ENCODE peak calls at places on chromosomes 11 and 22, in six cellular contexts. J is pancreas, D is PC-9, H is BE2C, K is sigmoid colon, E is fibroblast of villous mesenchyme. C is an unnamed sample.

GRCh38 chr22:42277988-42278776 is 7.7 kb upstream of the TCF20 start:
- DNase-seq in J (no peak), D (peak), H (peak), K (peak), E (peak), C (no peak)

GRCh38 chr11:96426356-96427103 is 36.7 kb downstream of the JRKL start:
- DNase-seq in J (no peak), D (no peak), H (no peak), K (no peak), E (peak), C (peak)

GRCh38 chr11:116384876-116385275 is 387.9 kb downstream of the BUD13 start:
- DNase-seq in J (no peak), D (no peak), H (no peak), K (no peak), E (no peak), C (no peak)

GRCh38 chr11:45850446-45850845 is 3.2 kb downstream of the CRY2 start:
- DNase-seq in J (no peak), D (no peak), H (no peak), K (no peak), E (peak), C (no peak)

GRCh38 chr22:48824673-48825651 is 1002.7 kb downstream of the BRD1 start:
- DNase-seq in J (peak), D (no peak), H (no peak), K (no peak), E (no peak), C (no peak)

GRCh38 chr11:41177791-41178190 is 281.7 kb downstream of the LRRC4C start:
- DNase-seq in J (no peak), D (no peak), H (no peak), K (no peak), E (no peak), C (no peak)

GRCh38 chr11:46560300-46561025 is 33.4 kb downstream of the AMBRA1 start:
- DNase-seq in J (no peak), D (peak), H (no peak), K (no peak), E (peak), C (no peak)

GRCh38 chr22:28714043-28714442 is 27.6 kb downstream of the CHEK2 start:
- DNase-seq in J (no peak), D (no peak), H (no peak), K (no peak), E (peak), C (no peak)

GRCh38 chr11:46294365-46295309 is 17.2 kb downstream of the CREB3L1 start:
- DNase-seq in J (no peak), D (peak), H (no peak), K (peak), E (peak), C (peak)

GRCh38 chr11:75334976-75335375 is 16.5 kb downstream of the ARRB1 start:
- DNase-seq in J (no peak), D (no peak), H (no peak), K (no peak), E (peak), C (no peak)

GRCh38 chr11:75786101-75786736 is 17.6 kb downstream of the DGAT2 start:
- DNase-seq in J (peak), D (no peak), H (no peak), K (no peak), E (no peak), C (no peak)

GRCh38 chr22:31843526-31843925 is 89.7 kb downstream of the DEPDC5 start:
- DNase-seq in J (no peak), D (no peak), H (no peak), K (no peak), E (no peak), C (no peak)

GRCh38 chr22:31844941-31845340 is 91.1 kb downstream of the DEPDC5 start:
- DNase-seq in J (no peak), D (no peak), H (no peak), K (no peak), E (no peak), C (no peak)

GRCh38 chr22:31841029-31841827 is 87.4 kb downstream of the DEPDC5 start:
- DNase-seq in J (no peak), D (no peak), H (no peak), K (no peak), E (peak), C (no peak)

GRCh38 chr22:31850135-31850534 is 94.2 kb upstream of the YWHAH start:
- DNase-seq in J (no peak), D (no peak), H (no peak), K (no peak), E (no peak), C (no peak)

GRCh38 chr22:31846161-31847115 is 92.6 kb downstream of the DEPDC5 start:
- DNase-seq in J (no peak), D (no peak), H (peak), K (no peak), E (peak), C (no peak)
- TF ChIP-seq CTCF in J (no peak), D (peak), H (peak), K (peak), E (peak), C (no peak)

DNA sequence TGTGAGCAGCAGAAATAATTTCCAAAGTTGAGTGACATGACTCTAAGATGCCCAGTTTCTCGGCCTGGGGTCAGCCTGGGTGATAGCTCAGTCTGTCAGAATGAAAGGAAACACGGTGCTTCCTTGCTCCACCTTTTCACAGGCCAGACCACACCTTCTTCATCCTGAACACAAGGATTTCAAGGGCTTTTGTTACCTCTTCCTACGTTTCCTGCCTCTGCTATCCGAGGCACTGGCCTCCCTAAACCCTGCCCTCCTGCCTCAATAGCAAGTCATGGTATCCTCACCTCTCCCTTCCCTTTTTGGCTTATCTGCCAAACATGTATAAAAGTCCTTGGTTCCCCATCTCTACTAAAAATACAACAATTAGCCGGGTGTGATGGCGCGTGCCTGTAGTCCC is 1.7 kb upstream of the OR51E1 start:
- DNase-seq in J (no peak), D (no peak), H (no peak), K (no peak), E (no peak), C (no peak)
- TF ChIP-seq CTCF in J (no peak), D (no peak), H (no peak), K (no peak), E (no peak), C (no peak)

DNA sequence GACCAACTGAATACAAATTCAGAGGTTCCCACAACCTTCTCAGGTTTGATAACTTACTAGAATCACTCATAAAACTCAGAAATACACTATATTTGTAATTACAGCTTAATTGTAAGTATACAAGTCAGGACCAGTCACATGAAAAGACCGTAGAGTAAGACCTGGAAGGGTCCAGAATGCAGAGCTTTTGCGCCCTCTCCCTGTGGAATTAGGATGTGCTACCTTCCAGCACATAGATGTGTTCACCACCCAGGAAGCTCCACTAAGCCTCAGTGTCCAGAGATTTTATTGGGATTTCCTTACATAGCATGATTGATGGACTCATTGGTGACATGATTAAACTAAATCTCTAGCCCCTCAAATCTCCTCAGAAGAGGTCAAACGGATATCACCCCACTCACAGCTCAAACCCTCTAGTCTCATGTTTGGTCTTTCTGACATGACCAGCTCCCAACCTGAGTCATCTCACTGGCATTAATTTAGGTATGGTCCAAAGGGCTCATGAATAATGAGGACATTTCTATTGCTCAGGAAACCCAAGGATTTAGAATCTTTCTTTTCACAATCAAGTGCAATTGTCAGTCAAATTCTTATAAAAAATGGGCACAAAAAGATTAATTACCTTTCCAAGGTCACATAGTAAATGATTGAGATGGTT is 77.2 kb upstream of the UBASH3B start:
- DNase-seq in J (no peak), D (no peak), H (no peak), K (no peak), E (no peak), C (no peak)
- TF ChIP-seq CTCF in J (no peak), D (no peak), H (peak), K (no peak), E (peak), C (no peak)

GRCh38 chr22:39559456-39560105 is 11.0 kb upstream of the CACNA1I start:
- DNase-seq in J (no peak), D (peak), H (peak), K (no peak), E (no peak), C (peak)
- TF ChIP-seq CTCF in J (peak), D (peak), H (peak), K (no peak), E (peak), C (peak)

DNA sequence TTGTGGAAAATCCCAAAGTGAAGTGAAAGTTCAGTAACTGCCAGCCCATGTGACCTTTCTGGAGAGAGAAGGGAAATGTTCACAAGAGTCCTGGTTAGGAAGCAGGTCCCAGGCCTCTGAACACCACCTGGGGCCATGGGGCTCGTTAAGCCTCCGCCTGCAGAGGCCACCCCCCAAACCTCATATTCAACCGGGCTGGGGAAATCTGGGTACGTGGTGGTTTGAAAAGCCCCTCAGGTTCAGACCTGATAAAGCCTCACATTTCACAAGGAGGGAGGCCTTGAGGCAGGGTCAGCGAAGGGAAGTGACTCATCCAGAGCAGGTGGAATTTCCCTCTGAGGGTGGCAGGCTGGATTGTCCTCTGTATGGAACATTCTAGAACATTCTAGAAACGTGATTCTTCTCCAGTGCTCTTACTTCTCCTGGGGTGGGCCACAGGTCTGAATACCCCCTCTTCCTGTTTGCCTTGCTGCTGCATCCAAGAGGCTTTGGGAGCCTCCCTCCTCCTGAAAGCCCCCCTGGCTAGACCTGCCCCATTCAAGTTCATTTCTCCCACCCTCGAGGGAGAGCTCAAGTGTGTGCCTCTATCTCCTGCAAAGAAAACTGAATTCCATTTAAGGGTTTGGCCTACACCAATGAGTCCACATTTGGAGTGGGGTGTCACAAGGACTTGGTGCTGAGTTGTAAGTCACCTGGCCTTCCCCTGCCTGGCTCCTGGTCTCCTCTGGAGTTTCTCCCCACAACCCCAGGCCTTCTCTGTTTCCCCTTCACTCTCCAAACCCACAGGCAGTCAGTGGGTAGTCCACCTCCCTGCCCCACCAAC is 6.3 kb downstream of the FXYD2 start:
- DNase-seq in J (peak), D (no peak), H (no peak), K (no peak), E (peak), C (no peak)
- TF ChIP-seq CTCF in J (no peak), D (peak), H (no peak), K (no peak), E (no peak), C (peak)

C was measured in nephron progenitor cell.